ENCODE peak calls at places on chromosomes 16 and 17, in four cellular contexts. One of them, this sample, is unnamed.

GRCh38 chr16:1068451-1068850 is 4.1 kb upstream of the SSTR5 start:
- DNase-seq in neural progenitor cell: no peak
- DNase-seq in endothelial cell: no peak
- DNase-seq in CD8-positive, alpha-beta T cell: no peak
- DNase-seq in this sample: no peak

GRCh38 chr17:58703137-58703846 is 10.9 kb downstream of the RAD51C start:
- DNase-seq in neural progenitor cell: no peak
- DNase-seq in CD8-positive, alpha-beta T cell: no peak
- DNase-seq in endothelial cell: no peak
- DNase-seq in this sample: no peak

GRCh38 chr16:50761276-50761675 is 19.4 kb downstream of the CYLD start:
- DNase-seq in CD8-positive, alpha-beta T cell: no peak
- DNase-seq in neural progenitor cell: no peak
- DNase-seq in endothelial cell: no peak
- DNase-seq in this sample: no peak

GRCh38 chr17:83104577-83105505 is 25.4 kb downstream of the METRNL start:
- DNase-seq in CD8-positive, alpha-beta T cell: no peak
- DNase-seq in neural progenitor cell: no peak
- DNase-seq in endothelial cell: no peak
- DNase-seq in this sample: no peak

GRCh38 chr17:28503420-28503819 is 2.7 kb upstream of the FOXN1 start:
- DNase-seq in neural progenitor cell: no peak
- DNase-seq in CD8-positive, alpha-beta T cell: no peak
- DNase-seq in endothelial cell: no peak
- DNase-seq in this sample: no peak

GRCh38 chr17:18944646-18945045 is 7.3 kb upstream of the SLC5A10 start:
- DNase-seq in CD8-positive, alpha-beta T cell: no peak
- DNase-seq in endothelial cell: no peak
- DNase-seq in neural progenitor cell: no peak
- DNase-seq in this sample: no peak

GRCh38 chr17:42566873-42567573 is at the start of gene MLX:
- DNase-seq in neural progenitor cell: peak; percentile 97
- DNase-seq in endothelial cell: peak; percentile 90
- DNase-seq in CD8-positive, alpha-beta T cell: peak; percentile 88
- DNase-seq in this sample: peak; percentile 96

GRCh38 chr16:31700200-31700529 is 172.5 kb downstream of the AHSP start:
- DNase-seq in CD8-positive, alpha-beta T cell: no peak
- DNase-seq in neural progenitor cell: no peak
- DNase-seq in endothelial cell: no peak
- DNase-seq in this sample: no peak

GRCh38 chr17:79797492-79798295 is 817 bp upstream of the CBX8 start:
- DNase-seq in CD8-positive, alpha-beta T cell: no peak
- DNase-seq in neural progenitor cell: peak; percentile 78
- DNase-seq in endothelial cell: no peak
- DNase-seq in this sample: peak; percentile 72

GRCh38 chr17:45282683-45283644 is 21.1 kb upstream of the SPATA32 start:
- DNase-seq in CD8-positive, alpha-beta T cell: no peak
- DNase-seq in neural progenitor cell: no peak
- DNase-seq in endothelial cell: no peak
- DNase-seq in this sample: no peak

GRCh38 chr17:56203430-56203829 is 50.2 kb downstream of the ANKFN1 start:
- DNase-seq in neural progenitor cell: no peak
- DNase-seq in endothelial cell: no peak
- DNase-seq in CD8-positive, alpha-beta T cell: no peak
- DNase-seq in this sample: no peak

GRCh38 chr17:48131216-48131824 is 23.8 kb downstream of the SNX11 start:
- DNase-seq in CD8-positive, alpha-beta T cell: peak; percentile 29
- DNase-seq in endothelial cell: peak; percentile 72
- DNase-seq in neural progenitor cell: peak; percentile 93
- DNase-seq in this sample: peak; percentile 68

GRCh38 chr17:13925579-13925978 is 143.7 kb upstream of the COX10 start:
- DNase-seq in CD8-positive, alpha-beta T cell: no peak
- DNase-seq in endothelial cell: no peak
- DNase-seq in neural progenitor cell: no peak
- DNase-seq in this sample: no peak
- TF ChIP-seq CTCF in CD8-positive, alpha-beta T cell: no peak
- TF ChIP-seq CTCF in endothelial cell: peak; percentile 33
- TF ChIP-seq CTCF in neural progenitor cell: peak; percentile 15
- TF ChIP-seq CTCF in this sample: no peak

GRCh38 chr17:63446218-63446980 is at the start of gene CYB561:
- DNase-seq in endothelial cell: peak; percentile 71
- DNase-seq in CD8-positive, alpha-beta T cell: peak; percentile 47
- DNase-seq in neural progenitor cell: peak; percentile 82
- DNase-seq in this sample: peak; percentile 82
- TF ChIP-seq CTCF in endothelial cell: peak; percentile 54
- TF ChIP-seq CTCF in CD8-positive, alpha-beta T cell: peak; percentile 7
- TF ChIP-seq CTCF in neural progenitor cell: no peak
- TF ChIP-seq CTCF in this sample: no peak

GRCh38 chr16:86812363-86812970 is 234.1 kb downstream of the FOXL1 start:
- DNase-seq in neural progenitor cell: no peak
- DNase-seq in CD8-positive, alpha-beta T cell: no peak
- DNase-seq in endothelial cell: no peak
- DNase-seq in this sample: no peak

GRCh38 chr16:86808863-86809444 is 230.6 kb downstream of the FOXL1 start:
- DNase-seq in CD8-positive, alpha-beta T cell: no peak
- DNase-seq in neural progenitor cell: no peak
- DNase-seq in endothelial cell: no peak
- DNase-seq in this sample: no peak

GRCh38 chr16:86810062-86810461 is 231.7 kb downstream of the FOXL1 start:
- DNase-seq in neural progenitor cell: no peak
- DNase-seq in endothelial cell: no peak
- DNase-seq in CD8-positive, alpha-beta T cell: no peak
- DNase-seq in this sample: no peak

GRCh38 chr16:86806838-86807351 is 228.5 kb downstream of the FOXL1 start:
- DNase-seq in CD8-positive, alpha-beta T cell: no peak
- DNase-seq in endothelial cell: no peak
- DNase-seq in neural progenitor cell: peak; percentile 49
- DNase-seq in this sample: peak; percentile 73

DNA sequence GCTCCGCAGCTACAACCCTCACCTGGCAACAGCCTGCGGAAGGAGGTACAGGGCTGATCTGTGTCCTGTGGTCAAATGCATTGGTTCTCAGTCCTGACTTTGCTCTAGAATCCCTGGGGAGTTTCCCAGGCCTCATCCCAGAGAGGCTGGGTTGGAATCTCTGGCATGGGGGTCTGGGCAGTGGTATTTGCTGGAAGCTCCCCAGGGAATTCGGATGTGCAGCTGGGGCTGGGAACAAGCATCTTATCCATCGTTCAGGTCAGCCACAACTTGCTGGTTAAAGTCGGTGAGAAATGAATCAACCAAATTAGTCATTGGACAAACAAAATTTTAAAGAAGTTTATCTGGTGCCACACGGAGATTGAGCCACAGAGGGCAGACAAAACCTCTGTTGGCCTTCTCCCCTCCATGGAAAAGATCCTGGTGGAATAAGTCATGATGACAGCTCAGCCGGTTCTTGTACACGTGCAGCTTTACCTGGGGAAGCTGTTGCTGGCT is 231.2 kb downstream of the FOXL1 start:
- DNase-seq in CD8-positive, alpha-beta T cell: no peak
- DNase-seq in neural progenitor cell: no peak
- DNase-seq in endothelial cell: no peak
- DNase-seq in this sample: peak; percentile 23
- TF ChIP-seq CTCF in CD8-positive, alpha-beta T cell: no peak
- TF ChIP-seq CTCF in neural progenitor cell: no peak
- TF ChIP-seq CTCF in endothelial cell: no peak
- TF ChIP-seq CTCF in this sample: no peak

GRCh38 chr16:72847187-72848044 is 200.5 kb downstream of the ZFHX3 start:
- DNase-seq in endothelial cell: peak; percentile 32
- DNase-seq in neural progenitor cell: peak; percentile 66
- DNase-seq in CD8-positive, alpha-beta T cell: no peak
- DNase-seq in this sample: no peak

GRCh38 chr16:72846594-72846993 is 201.3 kb downstream of the ZFHX3 start:
- DNase-seq in endothelial cell: no peak
- DNase-seq in neural progenitor cell: no peak
- DNase-seq in CD8-positive, alpha-beta T cell: no peak
- DNase-seq in this sample: no peak

GRCh38 chr16:72844225-72844920 is 203.6 kb downstream of the ZFHX3 start:
- DNase-seq in endothelial cell: no peak
- DNase-seq in CD8-positive, alpha-beta T cell: no peak
- DNase-seq in neural progenitor cell: peak; percentile 43
- DNase-seq in this sample: no peak

GRCh38 chr16:72848045-72848410 is 199.9 kb downstream of the ZFHX3 start:
- DNase-seq in endothelial cell: no peak
- DNase-seq in neural progenitor cell: no peak
- DNase-seq in CD8-positive, alpha-beta T cell: no peak
- DNase-seq in this sample: no peak

DNA sequence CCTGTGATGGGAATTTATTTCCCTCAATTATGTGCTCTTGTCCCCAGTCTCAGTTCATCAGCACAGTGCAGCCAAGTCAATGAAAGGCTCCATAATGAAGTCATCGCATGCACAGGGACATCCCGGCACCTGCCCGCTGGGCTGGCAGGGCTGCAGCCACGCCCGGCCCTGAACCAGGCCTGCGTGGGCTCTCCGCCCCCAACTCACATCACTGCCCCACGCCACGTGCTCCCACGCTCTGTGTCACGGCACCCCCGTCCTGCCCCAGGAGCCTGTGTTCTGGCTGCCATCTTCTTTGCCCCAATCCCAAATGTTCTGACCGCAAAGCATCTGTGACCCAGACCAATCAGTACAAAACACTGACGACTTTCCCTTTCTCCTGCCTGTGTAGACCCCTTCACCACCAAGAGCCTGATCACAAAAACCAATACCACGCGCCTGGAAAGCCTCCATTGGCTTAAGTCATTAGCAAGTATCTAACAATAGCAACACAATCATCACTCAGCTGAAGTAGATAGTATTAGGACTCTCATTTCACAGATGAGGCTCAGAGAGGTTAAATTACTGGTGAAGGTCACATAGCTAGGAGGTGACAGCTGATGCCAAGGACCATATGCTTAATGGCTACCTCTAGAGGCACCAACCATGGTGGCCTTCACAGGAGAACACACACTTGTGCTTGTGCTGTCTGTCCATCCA is 202.5 kb downstream of the ZFHX3 start:
- DNase-seq in endothelial cell: no peak
- DNase-seq in neural progenitor cell: no peak
- DNase-seq in CD8-positive, alpha-beta T cell: no peak
- DNase-seq in this sample: no peak
- TF ChIP-seq CTCF in endothelial cell: no peak
- TF ChIP-seq CTCF in neural progenitor cell: no peak
- TF ChIP-seq CTCF in CD8-positive, alpha-beta T cell: no peak
- TF ChIP-seq CTCF in this sample: no peak

GRCh38 chr16:72024862-72025382 is 16.4 kb downstream of the DHODH start:
- DNase-seq in neural progenitor cell: no peak
- DNase-seq in CD8-positive, alpha-beta T cell: no peak
- DNase-seq in endothelial cell: no peak
- DNase-seq in this sample: no peak

GRCh38 chr16:72023962-72024361 is 15.4 kb downstream of the DHODH start:
- DNase-seq in endothelial cell: no peak
- DNase-seq in neural progenitor cell: no peak
- DNase-seq in CD8-positive, alpha-beta T cell: no peak
- DNase-seq in this sample: no peak

GRCh38 chr16:72025404-72026114 is 17.0 kb downstream of the DHODH start:
- DNase-seq in endothelial cell: no peak
- DNase-seq in neural progenitor cell: no peak
- DNase-seq in CD8-positive, alpha-beta T cell: no peak
- DNase-seq in this sample: no peak

GRCh38 chr16:72018470-72018869 is 9.9 kb downstream of the DHODH start:
- DNase-seq in endothelial cell: no peak
- DNase-seq in CD8-positive, alpha-beta T cell: no peak
- DNase-seq in neural progenitor cell: no peak
- DNase-seq in this sample: no peak

GRCh38 chr16:72021043-72021442 is 12.5 kb downstream of the DHODH start:
- DNase-seq in endothelial cell: peak; percentile 68
- DNase-seq in neural progenitor cell: peak; percentile 65
- DNase-seq in CD8-positive, alpha-beta T cell: no peak
- DNase-seq in this sample: peak; percentile 54
- TF ChIP-seq CTCF in endothelial cell: peak; percentile 74
- TF ChIP-seq CTCF in neural progenitor cell: peak; percentile 64
- TF ChIP-seq CTCF in CD8-positive, alpha-beta T cell: no peak
- TF ChIP-seq CTCF in this sample: peak; percentile 58

GRCh38 chr16:53984936-53985335 is 281.0 kb downstream of the FTO start:
- DNase-seq in endothelial cell: no peak
- DNase-seq in neural progenitor cell: no peak
- DNase-seq in CD8-positive, alpha-beta T cell: no peak
- DNase-seq in this sample: no peak

GRCh38 chr16:53991181-53992056 is 287.5 kb downstream of the FTO start:
- DNase-seq in neural progenitor cell: peak; percentile 11
- DNase-seq in CD8-positive, alpha-beta T cell: no peak
- DNase-seq in endothelial cell: no peak
- DNase-seq in this sample: peak; percentile 47

GRCh38 chr16:53985865-53986264 is 281.9 kb downstream of the FTO start:
- DNase-seq in endothelial cell: no peak
- DNase-seq in neural progenitor cell: no peak
- DNase-seq in CD8-positive, alpha-beta T cell: no peak
- DNase-seq in this sample: no peak

GRCh38 chr16:53989597-53989996 is 285.6 kb downstream of the FTO start:
- DNase-seq in neural progenitor cell: no peak
- DNase-seq in CD8-positive, alpha-beta T cell: no peak
- DNase-seq in endothelial cell: no peak
- DNase-seq in this sample: no peak

GRCh38 chr16:53988136-53988535 is 284.2 kb downstream of the FTO start:
- DNase-seq in endothelial cell: no peak
- DNase-seq in CD8-positive, alpha-beta T cell: no peak
- DNase-seq in neural progenitor cell: no peak
- DNase-seq in this sample: no peak
- TF ChIP-seq CTCF in endothelial cell: no peak
- TF ChIP-seq CTCF in CD8-positive, alpha-beta T cell: no peak
- TF ChIP-seq CTCF in neural progenitor cell: no peak
- TF ChIP-seq CTCF in this sample: no peak

GRCh38 chr17:38779965-38780752 is 19.2 kb downstream of the PIP4K2B start:
- DNase-seq in CD8-positive, alpha-beta T cell: no peak
- DNase-seq in neural progenitor cell: no peak
- DNase-seq in endothelial cell: no peak
- DNase-seq in this sample: no peak

GRCh38 chr17:38777641-38778250 is 21.6 kb downstream of the PIP4K2B start:
- DNase-seq in endothelial cell: no peak
- DNase-seq in neural progenitor cell: no peak
- DNase-seq in CD8-positive, alpha-beta T cell: no peak
- DNase-seq in this sample: no peak

GRCh38 chr17:38789185-38789584 is 10.2 kb downstream of the PIP4K2B start:
- DNase-seq in CD8-positive, alpha-beta T cell: no peak
- DNase-seq in neural progenitor cell: peak; percentile 85
- DNase-seq in endothelial cell: no peak
- DNase-seq in this sample: peak; percentile 37

GRCh38 chr17:38786372-38786771 is 13.0 kb downstream of the PIP4K2B start:
- DNase-seq in endothelial cell: no peak
- DNase-seq in neural progenitor cell: no peak
- DNase-seq in CD8-positive, alpha-beta T cell: no peak
- DNase-seq in this sample: no peak

DNA sequence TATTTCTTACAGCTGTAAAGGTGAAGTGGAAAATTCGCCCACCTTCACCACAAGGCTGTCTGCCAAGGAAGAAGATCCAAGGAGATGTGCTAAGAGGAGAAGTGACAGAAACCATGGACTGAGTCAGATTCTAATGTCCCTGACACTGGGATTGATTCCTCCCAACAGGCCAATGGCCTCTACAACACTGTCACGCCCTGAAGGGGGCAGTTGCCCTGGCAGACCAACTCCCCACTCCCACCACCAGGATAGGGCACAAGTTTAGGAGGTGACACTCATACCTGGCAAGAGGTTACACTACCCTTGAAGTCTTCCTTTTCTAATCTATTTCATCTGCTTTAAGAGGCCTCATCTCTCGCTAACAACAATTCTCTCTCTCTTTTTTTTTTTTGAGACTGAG is 16.1 kb downstream of the PIP4K2B start:
- DNase-seq in endothelial cell: no peak
- DNase-seq in CD8-positive, alpha-beta T cell: no peak
- DNase-seq in neural progenitor cell: no peak
- DNase-seq in this sample: no peak
- TF ChIP-seq CTCF in endothelial cell: no peak
- TF ChIP-seq CTCF in CD8-positive, alpha-beta T cell: no peak
- TF ChIP-seq CTCF in neural progenitor cell: no peak
- TF ChIP-seq CTCF in this sample: no peak

GRCh38 chr16:11315499-11315898 is 29.8 kb upstream of the RMI2 start:
- DNase-seq in endothelial cell: peak; percentile 56
- DNase-seq in neural progenitor cell: peak; percentile 94
- DNase-seq in CD8-positive, alpha-beta T cell: no peak
- DNase-seq in this sample: peak; percentile 61
- TF ChIP-seq CTCF in endothelial cell: peak; percentile 61
- TF ChIP-seq CTCF in neural progenitor cell: peak; percentile 28
- TF ChIP-seq CTCF in CD8-positive, alpha-beta T cell: no peak
- TF ChIP-seq CTCF in this sample: peak; percentile 17

This sample was measured in nephron progenitor cell.